ENCODE peak calls at places on chromosome 6, in nine cellular contexts. One of them, this sample, is unnamed.

GRCh38 chr6:27687154-27688013 is 214.5 kb upstream of the ZNF184 start:
- DNase-seq in NCI-H1417: peak
- DNase-seq in iris pigment epithelial cell: peak
- DNase-seq in putamen: peak
- DNase-seq in stimulated activated CD4-positive, alpha-beta T cell treated with anti-CD3 and anti-CD28 coated beads, Interleukin-12 subunit alpha, Interleukin-12 subunit beta, amount 100 ng/mL, for 4 hours: peak
- DNase-seq in AG09309: no peak
- DNase-seq in iPS-NIHi11: peak
- DNase-seq in tibial nerve: peak
- DNase-seq in neuronal stem cell: peak
- DNase-seq in this sample: peak

GRCh38 chr6:82971877-82972460 is 93.7 kb downstream of the UBE3D start:
- DNase-seq in neuronal stem cell: no peak
- DNase-seq in stimulated activated CD4-positive, alpha-beta T cell treated with anti-CD3 and anti-CD28 coated beads, Interleukin-12 subunit alpha, Interleukin-12 subunit beta, amount 100 ng/mL, for 4 hours: no peak
- DNase-seq in AG09309: no peak
- DNase-seq in tibial nerve: no peak
- DNase-seq in putamen: no peak
- DNase-seq in iris pigment epithelial cell: no peak
- DNase-seq in NCI-H1417: no peak
- DNase-seq in iPS-NIHi11: no peak
- DNase-seq in this sample: no peak

GRCh38 chr6:128118401-128118800 is 217.5 kb upstream of the THEMIS start:
- DNase-seq in AG09309: peak
- DNase-seq in iris pigment epithelial cell: peak
- DNase-seq in stimulated activated CD4-positive, alpha-beta T cell treated with anti-CD3 and anti-CD28 coated beads, Interleukin-12 subunit alpha, Interleukin-12 subunit beta, amount 100 ng/mL, for 4 hours: no peak
- DNase-seq in iPS-NIHi11: no peak
- DNase-seq in putamen: no peak
- DNase-seq in NCI-H1417: no peak
- DNase-seq in neuronal stem cell: no peak
- DNase-seq in tibial nerve: no peak
- DNase-seq in this sample: no peak

GRCh38 chr6:109448615-109449014 is 7.0 kb downstream of the MICAL1 start:
- DNase-seq in AG09309: no peak
- DNase-seq in NCI-H1417: no peak
- DNase-seq in iPS-NIHi11: no peak
- DNase-seq in stimulated activated CD4-positive, alpha-beta T cell treated with anti-CD3 and anti-CD28 coated beads, Interleukin-12 subunit alpha, Interleukin-12 subunit beta, amount 100 ng/mL, for 4 hours: no peak
- DNase-seq in tibial nerve: no peak
- DNase-seq in iris pigment epithelial cell: no peak
- DNase-seq in putamen: no peak
- DNase-seq in neuronal stem cell: no peak
- DNase-seq in this sample: no peak

GRCh38 chr6:36524871-36525270 is 22.4 kb downstream of the STK38 start:
- DNase-seq in neuronal stem cell: no peak
- DNase-seq in AG09309: no peak
- DNase-seq in iris pigment epithelial cell: no peak
- DNase-seq in iPS-NIHi11: no peak
- DNase-seq in NCI-H1417: no peak
- DNase-seq in stimulated activated CD4-positive, alpha-beta T cell treated with anti-CD3 and anti-CD28 coated beads, Interleukin-12 subunit alpha, Interleukin-12 subunit beta, amount 100 ng/mL, for 4 hours: no peak
- DNase-seq in tibial nerve: no peak
- DNase-seq in putamen: no peak
- DNase-seq in this sample: no peak

GRCh38 chr6:135540207-135540877 is 42.8 kb upstream of the AHI1 start:
- DNase-seq in putamen: no peak
- DNase-seq in iPS-NIHi11: no peak
- DNase-seq in neuronal stem cell: no peak
- DNase-seq in tibial nerve: no peak
- DNase-seq in NCI-H1417: no peak
- DNase-seq in AG09309: no peak
- DNase-seq in iris pigment epithelial cell: peak
- DNase-seq in stimulated activated CD4-positive, alpha-beta T cell treated with anti-CD3 and anti-CD28 coated beads, Interleukin-12 subunit alpha, Interleukin-12 subunit beta, amount 100 ng/mL, for 4 hours: no peak
- DNase-seq in this sample: peak

GRCh38 chr6:54093306-54093705 is 17.9 kb upstream of the MLIP start:
- DNase-seq in neuronal stem cell: no peak
- DNase-seq in NCI-H1417: no peak
- DNase-seq in iPS-NIHi11: no peak
- DNase-seq in iris pigment epithelial cell: no peak
- DNase-seq in AG09309: no peak
- DNase-seq in putamen: no peak
- DNase-seq in tibial nerve: no peak
- DNase-seq in stimulated activated CD4-positive, alpha-beta T cell treated with anti-CD3 and anti-CD28 coated beads, Interleukin-12 subunit alpha, Interleukin-12 subunit beta, amount 100 ng/mL, for 4 hours: no peak
- DNase-seq in this sample: no peak

GRCh38 chr6:170091639-170092579 is 199.0 kb downstream of the DLL1 start:
- DNase-seq in AG09309: no peak
- DNase-seq in iris pigment epithelial cell: no peak
- DNase-seq in neuronal stem cell: no peak
- DNase-seq in stimulated activated CD4-positive, alpha-beta T cell treated with anti-CD3 and anti-CD28 coated beads, Interleukin-12 subunit alpha, Interleukin-12 subunit beta, amount 100 ng/mL, for 4 hours: no peak
- DNase-seq in putamen: no peak
- DNase-seq in NCI-H1417: no peak
- DNase-seq in tibial nerve: no peak
- DNase-seq in iPS-NIHi11: no peak
- DNase-seq in this sample: no peak

GRCh38 chr6:134007077-134007476 is 45.3 kb downstream of the SLC2A12 start:
- DNase-seq in NCI-H1417: peak
- DNase-seq in tibial nerve: no peak
- DNase-seq in stimulated activated CD4-positive, alpha-beta T cell treated with anti-CD3 and anti-CD28 coated beads, Interleukin-12 subunit alpha, Interleukin-12 subunit beta, amount 100 ng/mL, for 4 hours: no peak
- DNase-seq in iris pigment epithelial cell: no peak
- DNase-seq in neuronal stem cell: no peak
- DNase-seq in putamen: no peak
- DNase-seq in iPS-NIHi11: peak
- DNase-seq in AG09309: no peak
- DNase-seq in this sample: no peak

GRCh38 chr6:75855047-75855446 is 106.0 kb downstream of the MYO6 start:
- DNase-seq in putamen: peak
- DNase-seq in tibial nerve: peak
- DNase-seq in iris pigment epithelial cell: peak
- DNase-seq in stimulated activated CD4-positive, alpha-beta T cell treated with anti-CD3 and anti-CD28 coated beads, Interleukin-12 subunit alpha, Interleukin-12 subunit beta, amount 100 ng/mL, for 4 hours: no peak
- DNase-seq in NCI-H1417: peak
- DNase-seq in iPS-NIHi11: peak
- DNase-seq in AG09309: peak
- DNase-seq in neuronal stem cell: peak
- DNase-seq in this sample: peak

GRCh38 chr6:156395276-156395675 is 381.9 kb upstream of the ARID1B start:
- DNase-seq in tibial nerve: no peak
- DNase-seq in stimulated activated CD4-positive, alpha-beta T cell treated with anti-CD3 and anti-CD28 coated beads, Interleukin-12 subunit alpha, Interleukin-12 subunit beta, amount 100 ng/mL, for 4 hours: peak
- DNase-seq in iris pigment epithelial cell: no peak
- DNase-seq in NCI-H1417: no peak
- DNase-seq in AG09309: no peak
- DNase-seq in putamen: no peak
- DNase-seq in iPS-NIHi11: no peak
- DNase-seq in neuronal stem cell: no peak
- DNase-seq in this sample: no peak

GRCh38 chr6:68726307-68726706 is 91.2 kb downstream of the ADGRB3 start:
- DNase-seq in iris pigment epithelial cell: no peak
- DNase-seq in iPS-NIHi11: no peak
- DNase-seq in stimulated activated CD4-positive, alpha-beta T cell treated with anti-CD3 and anti-CD28 coated beads, Interleukin-12 subunit alpha, Interleukin-12 subunit beta, amount 100 ng/mL, for 4 hours: no peak
- DNase-seq in NCI-H1417: peak
- DNase-seq in neuronal stem cell: no peak
- DNase-seq in tibial nerve: no peak
- DNase-seq in putamen: peak
- DNase-seq in AG09309: no peak
- DNase-seq in this sample: no peak

GRCh38 chr6:134003542-134003951 is 48.9 kb downstream of the SLC2A12 start:
- DNase-seq in iPS-NIHi11: no peak
- DNase-seq in AG09309: no peak
- DNase-seq in stimulated activated CD4-positive, alpha-beta T cell treated with anti-CD3 and anti-CD28 coated beads, Interleukin-12 subunit alpha, Interleukin-12 subunit beta, amount 100 ng/mL, for 4 hours: no peak
- DNase-seq in iris pigment epithelial cell: no peak
- DNase-seq in neuronal stem cell: no peak
- DNase-seq in putamen: no peak
- DNase-seq in NCI-H1417: peak
- DNase-seq in tibial nerve: no peak
- DNase-seq in this sample: peak

GRCh38 chr6:49097116-49097515 is 365.9 kb downstream of the MMUT start:
- DNase-seq in putamen: no peak
- DNase-seq in iris pigment epithelial cell: no peak
- DNase-seq in neuronal stem cell: no peak
- DNase-seq in AG09309: no peak
- DNase-seq in NCI-H1417: no peak
- DNase-seq in iPS-NIHi11: no peak
- DNase-seq in tibial nerve: no peak
- DNase-seq in stimulated activated CD4-positive, alpha-beta T cell treated with anti-CD3 and anti-CD28 coated beads, Interleukin-12 subunit alpha, Interleukin-12 subunit beta, amount 100 ng/mL, for 4 hours: no peak
- DNase-seq in this sample: no peak

GRCh38 chr6:15132854-15133670 is 112.8 kb upstream of the JARID2 start:
- DNase-seq in neuronal stem cell: no peak
- DNase-seq in NCI-H1417: no peak
- DNase-seq in stimulated activated CD4-positive, alpha-beta T cell treated with anti-CD3 and anti-CD28 coated beads, Interleukin-12 subunit alpha, Interleukin-12 subunit beta, amount 100 ng/mL, for 4 hours: no peak
- DNase-seq in tibial nerve: no peak
- DNase-seq in putamen: no peak
- DNase-seq in iPS-NIHi11: no peak
- DNase-seq in iris pigment epithelial cell: peak
- DNase-seq in AG09309: peak
- DNase-seq in this sample: no peak

GRCh38 chr6:6829872-6830683 is 241.6 kb downstream of the LY86 start:
- DNase-seq in putamen: no peak
- DNase-seq in stimulated activated CD4-positive, alpha-beta T cell treated with anti-CD3 and anti-CD28 coated beads, Interleukin-12 subunit alpha, Interleukin-12 subunit beta, amount 100 ng/mL, for 4 hours: no peak
- DNase-seq in NCI-H1417: no peak
- DNase-seq in AG09309: no peak
- DNase-seq in neuronal stem cell: no peak
- DNase-seq in iPS-NIHi11: no peak
- DNase-seq in iris pigment epithelial cell: no peak
- DNase-seq in tibial nerve: no peak
- DNase-seq in this sample: no peak

GRCh38 chr6:83474309-83474708 is 38.0 kb upstream of the PRSS35 start:
- DNase-seq in iPS-NIHi11: no peak
- DNase-seq in tibial nerve: no peak
- DNase-seq in stimulated activated CD4-positive, alpha-beta T cell treated with anti-CD3 and anti-CD28 coated beads, Interleukin-12 subunit alpha, Interleukin-12 subunit beta, amount 100 ng/mL, for 4 hours: no peak
- DNase-seq in NCI-H1417: no peak
- DNase-seq in iris pigment epithelial cell: peak
- DNase-seq in putamen: no peak
- DNase-seq in AG09309: no peak
- DNase-seq in neuronal stem cell: no peak
- DNase-seq in this sample: no peak

GRCh38 chr6:26431258-26432162 is 8.8 kb upstream of the BTN3A3 start:
- DNase-seq in NCI-H1417: no peak
- DNase-seq in neuronal stem cell: no peak
- DNase-seq in AG09309: no peak
- DNase-seq in putamen: no peak
- DNase-seq in iPS-NIHi11: no peak
- DNase-seq in iris pigment epithelial cell: peak
- DNase-seq in tibial nerve: peak
- DNase-seq in stimulated activated CD4-positive, alpha-beta T cell treated with anti-CD3 and anti-CD28 coated beads, Interleukin-12 subunit alpha, Interleukin-12 subunit beta, amount 100 ng/mL, for 4 hours: no peak
- DNase-seq in this sample: no peak

GRCh38 chr6:4415549-4415948 is 280.2 kb upstream of the ECI2 start:
- DNase-seq in iris pigment epithelial cell: no peak
- DNase-seq in neuronal stem cell: no peak
- DNase-seq in putamen: no peak
- DNase-seq in NCI-H1417: no peak
- DNase-seq in iPS-NIHi11: no peak
- DNase-seq in stimulated activated CD4-positive, alpha-beta T cell treated with anti-CD3 and anti-CD28 coated beads, Interleukin-12 subunit alpha, Interleukin-12 subunit beta, amount 100 ng/mL, for 4 hours: no peak
- DNase-seq in AG09309: no peak
- DNase-seq in tibial nerve: no peak
- DNase-seq in this sample: no peak

GRCh38 chr6:85810558-85810957 is 167.9 kb upstream of the SYNCRIP start:
- DNase-seq in iPS-NIHi11: no peak
- DNase-seq in NCI-H1417: no peak
- DNase-seq in tibial nerve: no peak
- DNase-seq in stimulated activated CD4-positive, alpha-beta T cell treated with anti-CD3 and anti-CD28 coated beads, Interleukin-12 subunit alpha, Interleukin-12 subunit beta, amount 100 ng/mL, for 4 hours: no peak
- DNase-seq in iris pigment epithelial cell: no peak
- DNase-seq in neuronal stem cell: no peak
- DNase-seq in AG09309: no peak
- DNase-seq in putamen: no peak
- DNase-seq in this sample: no peak

GRCh38 chr6:96626749-96627353 is 63.9 kb downstream of the FHL5 start:
- DNase-seq in neuronal stem cell: no peak
- DNase-seq in iris pigment epithelial cell: peak
- DNase-seq in iPS-NIHi11: peak
- DNase-seq in NCI-H1417: peak
- DNase-seq in tibial nerve: no peak
- DNase-seq in putamen: peak
- DNase-seq in stimulated activated CD4-positive, alpha-beta T cell treated with anti-CD3 and anti-CD28 coated beads, Interleukin-12 subunit alpha, Interleukin-12 subunit beta, amount 100 ng/mL, for 4 hours: no peak
- DNase-seq in AG09309: peak
- DNase-seq in this sample: peak

GRCh38 chr6:77440206-77440976 is 22.9 kb downstream of the HTR1B start:
- DNase-seq in iPS-NIHi11: no peak
- DNase-seq in stimulated activated CD4-positive, alpha-beta T cell treated with anti-CD3 and anti-CD28 coated beads, Interleukin-12 subunit alpha, Interleukin-12 subunit beta, amount 100 ng/mL, for 4 hours: no peak
- DNase-seq in AG09309: no peak
- DNase-seq in iris pigment epithelial cell: no peak
- DNase-seq in NCI-H1417: no peak
- DNase-seq in putamen: no peak
- DNase-seq in tibial nerve: no peak
- DNase-seq in neuronal stem cell: no peak
- DNase-seq in this sample: no peak

GRCh38 chr6:135236732-135237131 is 55.6 kb downstream of the MYB start:
- DNase-seq in NCI-H1417: no peak
- DNase-seq in stimulated activated CD4-positive, alpha-beta T cell treated with anti-CD3 and anti-CD28 coated beads, Interleukin-12 subunit alpha, Interleukin-12 subunit beta, amount 100 ng/mL, for 4 hours: no peak
- DNase-seq in neuronal stem cell: no peak
- DNase-seq in tibial nerve: no peak
- DNase-seq in AG09309: no peak
- DNase-seq in putamen: no peak
- DNase-seq in iPS-NIHi11: no peak
- DNase-seq in iris pigment epithelial cell: no peak
- DNase-seq in this sample: no peak

GRCh38 chr6:165986647-165987482 is 180.8 kb downstream of the TBXT start:
- DNase-seq in putamen: no peak
- DNase-seq in AG09309: no peak
- DNase-seq in neuronal stem cell: no peak
- DNase-seq in tibial nerve: no peak
- DNase-seq in iris pigment epithelial cell: peak
- DNase-seq in stimulated activated CD4-positive, alpha-beta T cell treated with anti-CD3 and anti-CD28 coated beads, Interleukin-12 subunit alpha, Interleukin-12 subunit beta, amount 100 ng/mL, for 4 hours: no peak
- DNase-seq in NCI-H1417: no peak
- DNase-seq in iPS-NIHi11: peak
- DNase-seq in this sample: peak

GRCh38 chr6:3825851-3826581 is 23.2 kb upstream of the FAM50B start:
- DNase-seq in putamen: peak
- DNase-seq in NCI-H1417: no peak
- DNase-seq in neuronal stem cell: no peak
- DNase-seq in iPS-NIHi11: peak
- DNase-seq in tibial nerve: peak
- DNase-seq in AG09309: peak
- DNase-seq in iris pigment epithelial cell: peak
- DNase-seq in stimulated activated CD4-positive, alpha-beta T cell treated with anti-CD3 and anti-CD28 coated beads, Interleukin-12 subunit alpha, Interleukin-12 subunit beta, amount 100 ng/mL, for 4 hours: no peak
- DNase-seq in this sample: no peak

GRCh38 chr6:35629876-35630378 is 58.8 kb downstream of the FKBP5 start:
- DNase-seq in NCI-H1417: no peak
- DNase-seq in neuronal stem cell: no peak
- DNase-seq in iPS-NIHi11: no peak
- DNase-seq in AG09309: no peak
- DNase-seq in putamen: no peak
- DNase-seq in stimulated activated CD4-positive, alpha-beta T cell treated with anti-CD3 and anti-CD28 coated beads, Interleukin-12 subunit alpha, Interleukin-12 subunit beta, amount 100 ng/mL, for 4 hours: no peak
- DNase-seq in iris pigment epithelial cell: no peak
- DNase-seq in tibial nerve: no peak
- DNase-seq in this sample: no peak